ENCODE peak calls at places on chromosomes 1 and 21, in ten cellular contexts. Y, S, F, N, D, P, I, U, W and K are unnamed samples.

GRCh38 chr1:172646653-172647052 is 12.2 kb upstream of the FASLG start:
- DNase-seq in Y (no peak), S (no peak), F (no peak), N (no peak), D (no peak), P (no peak), I (no peak), U (no peak), W (no peak), K (no peak)

GRCh38 chr1:225914391-225914790 is 9.7 kb downstream of the PYCR2 start:
- DNase-seq in Y (no peak), S (no peak), F (no peak), N (no peak), D (no peak), P (no peak), I (no peak), U (no peak), W (no peak), K (no peak)

GRCh38 chr1:223776075-223776814 is 63.9 kb downstream of the CAPN2 start:
- DNase-seq in Y (no peak), S (no peak), F (no peak), N (no peak), D (no peak), P (peak; percentile 38), I (peak; percentile 63), U (no peak), W (peak; percentile 93), K (no peak)

GRCh38 chr21:26736449-26736848 is 108.8 kb downstream of the ADAMTS1 start:
- DNase-seq in Y (no peak), S (no peak), F (no peak), N (no peak), D (no peak), P (no peak), I (no peak), U (no peak), W (no peak), K (no peak)

GRCh38 chr1:43042773-43043470 is 84.3 kb upstream of the SLC2A1 start:
- DNase-seq in Y (no peak), S (no peak), F (no peak), N (no peak), D (no peak), P (no peak), I (no peak), U (no peak), W (no peak), K (no peak)

GRCh38 chr21:17708541-17709265 is 96.0 kb upstream of the BTG3 start:
- DNase-seq in Y (no peak), S (no peak), F (no peak), N (no peak), D (no peak), P (no peak), I (no peak), U (no peak), W (no peak), K (no peak)

GRCh38 chr1:59290173-59290954 is 6.5 kb upstream of the FGGY start:
- DNase-seq in Y (peak; percentile 42), S (peak; percentile 57), F (peak; percentile 52), N (peak; percentile 78), D (peak; percentile 56), P (peak; percentile 88), I (peak; percentile 47), U (peak; percentile 73), W (peak; percentile 36), K (no peak)

GRCh38 chr1:205782627-205783470 is 7.6 kb upstream of the RAB29 start:
- DNase-seq in Y (no peak), S (no peak), F (no peak), N (no peak), D (no peak), P (no peak), I (no peak), U (no peak), W (no peak), K (no peak)

GRCh38 chr1:235649722-235650163 is at the start of gene GNG4:
- DNase-seq in Y (peak; percentile 98), S (no peak), F (no peak), N (peak; percentile 75), D (no peak), P (no peak), I (no peak), U (no peak), W (no peak), K (peak; percentile 68)

GRCh38 chr1:99358771-99359170 is 94.5 kb downstream of the PLPPR4 start:
- DNase-seq in Y (no peak), S (no peak), F (no peak), N (no peak), D (no peak), P (no peak), I (no peak), U (no peak), W (no peak), K (no peak)

GRCh38 chr1:167922023-167922422 is 8.1 kb upstream of the ADCY10 start:
- DNase-seq in Y (no peak), S (no peak), F (no peak), N (no peak), D (no peak), P (no peak), I (no peak), U (no peak), W (no peak), K (no peak)

GRCh38 chr1:60697204-60697994 is 385.0 kb upstream of the NFIA start:
- DNase-seq in Y (peak; percentile 57), S (no peak), F (no peak), N (no peak), D (no peak), P (no peak), I (no peak), U (no peak), W (no peak), K (no peak)

GRCh38 chr1:2300851-2301606 is 72.9 kb downstream of the SKI start:
- DNase-seq in Y (no peak), S (peak; percentile 74), F (peak; percentile 86), N (no peak), D (no peak), P (no peak), I (no peak), U (peak; percentile 92), W (no peak), K (peak; percentile 98)

GRCh38 chr1:2407166-2407990 is 5.0 kb downstream of the PEX10 start:
- DNase-seq in Y (no peak), S (no peak), F (no peak), N (no peak), D (no peak), P (no peak), I (no peak), U (no peak), W (no peak), K (no peak)

GRCh38 chr1:24639094-24639493 is 4.0 kb upstream of the SRRM1 start:
- DNase-seq in Y (no peak), S (no peak), F (no peak), N (no peak), D (no peak), P (no peak), I (no peak), U (no peak), W (no peak), K (no peak)

GRCh38 chr1:24636661-24637357 is 6.3 kb upstream of the SRRM1 start:
- DNase-seq in Y (no peak), S (no peak), F (no peak), N (no peak), D (no peak), P (no peak), I (no peak), U (no peak), W (no peak), K (no peak)

GRCh38 chr1:24632776-24633175 is 10.3 kb upstream of the SRRM1 start:
- DNase-seq in Y (no peak), S (peak; percentile 42), F (no peak), N (no peak), D (no peak), P (no peak), I (no peak), U (no peak), W (no peak), K (no peak)

GRCh38 chr1:24639881-24640280 is 3.2 kb upstream of the SRRM1 start:
- DNase-seq in Y (no peak), S (no peak), F (no peak), N (no peak), D (peak; percentile 72), P (no peak), I (no peak), U (no peak), W (no peak), K (no peak)

GRCh38 chr1:24635195-24635843 is 7.8 kb upstream of the SRRM1 start:
- DNase-seq in Y (peak; percentile 66), S (no peak), F (no peak), N (peak; percentile 88), D (peak; percentile 72), P (peak; percentile 65), I (peak; percentile 72), U (peak; percentile 37), W (peak; percentile 58), K (no peak)
- TF ChIP-seq POLR2AphosphoS5 in Y (no peak), S (peak; percentile 70), F (no peak), N (no peak), D (no peak), P (no peak), I (no peak), U (no peak), W (no peak), K (no peak)

DNA sequence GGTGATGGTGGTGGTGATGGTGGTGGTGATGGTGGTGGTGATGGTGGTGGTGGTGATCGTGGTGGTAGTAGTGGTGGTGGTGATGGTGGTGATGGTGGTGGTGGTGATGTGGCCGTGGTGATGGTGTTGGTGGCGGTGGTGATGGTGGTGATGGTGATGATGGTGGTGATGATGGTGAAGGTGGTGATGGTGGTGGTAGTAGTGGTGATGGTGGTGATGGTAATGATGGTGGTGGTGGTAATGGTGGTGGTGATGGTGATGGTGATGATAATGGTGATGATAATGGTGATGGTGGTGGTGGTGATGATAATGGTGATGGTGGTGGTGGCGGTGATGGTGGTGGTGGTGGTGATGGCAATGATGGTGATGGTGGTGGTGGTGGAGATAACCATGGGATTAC is 6.8 kb upstream of the COL6A2 start:
- DNase-seq in Y (no peak), S (no peak), F (no peak), N (no peak), D (no peak), P (no peak), I (no peak), U (no peak), W (no peak), K (no peak)
- H3K27ac ChIP-seq in Y (no peak overlapping the region), S (peak overlapping the region; percentile 87), F (peak overlapping the region; percentile 98), N (no peak overlapping the region), D (no peak overlapping the region), P (no peak overlapping the region), I (no peak overlapping the region), U (no peak overlapping the region), W (no peak overlapping the region), K (no peak overlapping the region)

DNA sequence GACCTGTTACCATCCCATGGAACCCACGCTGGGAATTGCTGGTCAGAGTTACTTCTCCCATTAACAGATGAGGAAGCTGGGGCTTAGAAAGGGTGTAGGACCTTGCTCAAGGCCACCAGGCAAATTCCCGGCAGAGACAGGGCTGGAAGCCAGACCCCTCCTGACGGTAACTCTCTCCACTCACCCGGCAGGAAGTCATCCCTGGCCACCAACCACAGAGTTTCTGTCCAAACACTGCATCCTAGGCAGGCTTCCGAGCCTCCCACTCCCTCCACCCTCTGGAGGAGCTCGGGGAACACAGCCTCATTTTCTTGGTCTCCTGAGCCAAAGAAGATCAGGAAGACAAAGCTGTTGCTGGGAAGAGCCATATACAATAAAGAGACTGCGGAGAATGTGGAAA is 25.0 kb upstream of the ZNF436 start:
- DNase-seq in Y (peak; percentile 50), S (peak; percentile 46), F (peak; percentile 70), N (peak; percentile 60), D (no peak), P (no peak), I (no peak), U (no peak), W (no peak), K (peak; percentile 82)
- TF ChIP-seq POLR2AphosphoS5 in Y (peak; percentile 42), S (peak; percentile 64), F (peak; percentile 36), N (no peak), D (no peak), P (no peak), I (no peak), U (no peak), W (no peak), K (peak; percentile 47)

GRCh38 chr1:41474490-41475271 is 9.8 kb downstream of the EDN2 start:
- DNase-seq in Y (peak; percentile 71), S (no peak), F (peak; percentile 39), N (peak; percentile 28), D (no peak), P (no peak), I (no peak), U (no peak), W (no peak), K (peak; percentile 64)
- H3K27ac ChIP-seq in Y (peak overlapping the region; percentile 58), S (no peak overlapping the region), F (peak overlapping the region; percentile 83), N (no peak overlapping the region), D (no peak overlapping the region), P (no peak overlapping the region), I (no peak overlapping the region), U (no peak overlapping the region), W (no peak overlapping the region), K (no peak overlapping the region)